ENCODE peak calls at places on chromosomes 7 and 10, in ten cellular contexts. One of them, this sample, is unnamed.

GRCh38 chr7:93851536-93851935 is 39.0 kb downstream of the TFPI2 start:
- DNase-seq in PC-3: no peak
- DNase-seq in neural progenitor cell: no peak
- DNase-seq in B cell: no peak
- DNase-seq in fibroblast of lung: peak
- DNase-seq in H1: no peak
- DNase-seq in lung: no peak
- DNase-seq in cardiac muscle cell: no peak
- DNase-seq in type B pancreatic cell: no peak
- DNase-seq in HCT116: no peak
- DNase-seq in this sample: no peak

GRCh38 chr10:92970301-92971070 is 90.1 kb upstream of the CYP26C1 start:
- DNase-seq in PC-3: no peak
- DNase-seq in B cell: no peak
- DNase-seq in HCT116: no peak
- DNase-seq in H1: no peak
- DNase-seq in cardiac muscle cell: peak
- DNase-seq in neural progenitor cell: no peak
- DNase-seq in type B pancreatic cell: no peak
- DNase-seq in lung: no peak
- DNase-seq in fibroblast of lung: peak
- DNase-seq in this sample: no peak

GRCh38 chr7:135179321-135179925 is 8.9 kb upstream of the CYREN start:
- DNase-seq in cardiac muscle cell: no peak
- DNase-seq in PC-3: no peak
- DNase-seq in B cell: no peak
- DNase-seq in type B pancreatic cell: no peak
- DNase-seq in neural progenitor cell: no peak
- DNase-seq in H1: no peak
- DNase-seq in lung: no peak
- DNase-seq in fibroblast of lung: no peak
- DNase-seq in HCT116: no peak
- DNase-seq in this sample: peak

GRCh38 chr10:18060217-18060616 is 80.0 kb upstream of the CACNB2 start:
- DNase-seq in cardiac muscle cell: peak
- DNase-seq in fibroblast of lung: no peak
- DNase-seq in lung: no peak
- DNase-seq in H1: no peak
- DNase-seq in PC-3: no peak
- DNase-seq in type B pancreatic cell: no peak
- DNase-seq in neural progenitor cell: no peak
- DNase-seq in B cell: no peak
- DNase-seq in HCT116: no peak
- DNase-seq in this sample: no peak

GRCh38 chr7:20403356-20403755 is 72.7 kb downstream of the ITGB8 start:
- DNase-seq in B cell: no peak
- DNase-seq in type B pancreatic cell: no peak
- DNase-seq in cardiac muscle cell: peak
- DNase-seq in H1: no peak
- DNase-seq in neural progenitor cell: no peak
- DNase-seq in lung: no peak
- DNase-seq in PC-3: no peak
- DNase-seq in fibroblast of lung: no peak
- DNase-seq in HCT116: no peak
- DNase-seq in this sample: no peak

GRCh38 chr7:100065452-100066186 is 15.9 kb downstream of the ZNF3 start:
- DNase-seq in B cell: no peak
- DNase-seq in HCT116: no peak
- DNase-seq in fibroblast of lung: peak
- DNase-seq in neural progenitor cell: no peak
- DNase-seq in type B pancreatic cell: no peak
- DNase-seq in lung: no peak
- DNase-seq in cardiac muscle cell: peak
- DNase-seq in H1: no peak
- DNase-seq in PC-3: no peak
- DNase-seq in this sample: no peak

GRCh38 chr7:81887691-81888090 is 117.8 kb upstream of the HGF start:
- DNase-seq in HCT116: no peak
- DNase-seq in B cell: no peak
- DNase-seq in cardiac muscle cell: no peak
- DNase-seq in lung: no peak
- DNase-seq in H1: no peak
- DNase-seq in neural progenitor cell: no peak
- DNase-seq in fibroblast of lung: no peak
- DNase-seq in type B pancreatic cell: no peak
- DNase-seq in PC-3: no peak
- DNase-seq in this sample: no peak

GRCh38 chr7:157521061-157521731 is 184.4 kb downstream of the DNAJB6 start:
- DNase-seq in H1: no peak
- DNase-seq in B cell: no peak
- DNase-seq in neural progenitor cell: no peak
- DNase-seq in fibroblast of lung: no peak
- DNase-seq in PC-3: no peak
- DNase-seq in lung: no peak
- DNase-seq in HCT116: no peak
- DNase-seq in type B pancreatic cell: peak
- DNase-seq in cardiac muscle cell: no peak
- DNase-seq in this sample: peak

GRCh38 chr10:24957624-24958435 is 5.4 kb upstream of the PRTFDC1 start:
- DNase-seq in B cell: no peak
- DNase-seq in neural progenitor cell: no peak
- DNase-seq in H1: no peak
- DNase-seq in lung: no peak
- DNase-seq in PC-3: peak
- DNase-seq in cardiac muscle cell: peak
- DNase-seq in HCT116: peak
- DNase-seq in fibroblast of lung: peak
- DNase-seq in type B pancreatic cell: no peak
- DNase-seq in this sample: no peak

GRCh38 chr10:122435212-122435827 is 19.1 kb upstream of the ARMS2 start:
- DNase-seq in fibroblast of lung: peak
- DNase-seq in B cell: peak
- DNase-seq in lung: no peak
- DNase-seq in PC-3: peak
- DNase-seq in HCT116: peak
- DNase-seq in type B pancreatic cell: no peak
- DNase-seq in cardiac muscle cell: peak
- DNase-seq in neural progenitor cell: peak
- DNase-seq in H1: no peak
- DNase-seq in this sample: no peak

GRCh38 chr10:132872658-132873057 is 69.7 kb downstream of the CFAP46 start:
- DNase-seq in B cell: no peak
- DNase-seq in lung: no peak
- DNase-seq in PC-3: no peak
- DNase-seq in fibroblast of lung: no peak
- DNase-seq in neural progenitor cell: no peak
- DNase-seq in HCT116: no peak
- DNase-seq in cardiac muscle cell: no peak
- DNase-seq in type B pancreatic cell: peak
- DNase-seq in H1: no peak
- DNase-seq in this sample: peak

GRCh38 chr7:100879685-100880261 is 4.9 kb downstream of the SRRT start:
- DNase-seq in H1: no peak
- DNase-seq in type B pancreatic cell: no peak
- DNase-seq in HCT116: no peak
- DNase-seq in lung: no peak
- DNase-seq in B cell: no peak
- DNase-seq in neural progenitor cell: peak
- DNase-seq in fibroblast of lung: no peak
- DNase-seq in PC-3: no peak
- DNase-seq in cardiac muscle cell: no peak
- DNase-seq in this sample: no peak

GRCh38 chr7:129341838-129342806 is 92.1 kb upstream of the STRIP2 start:
- DNase-seq in PC-3: no peak
- DNase-seq in lung: no peak
- DNase-seq in cardiac muscle cell: no peak
- DNase-seq in neural progenitor cell: no peak
- DNase-seq in type B pancreatic cell: no peak
- DNase-seq in H1: no peak
- DNase-seq in B cell: no peak
- DNase-seq in HCT116: no peak
- DNase-seq in fibroblast of lung: no peak
- DNase-seq in this sample: no peak

GRCh38 chr7:35551682-35552081 is 143.3 kb downstream of the HERPUD2 start:
- DNase-seq in neural progenitor cell: no peak
- DNase-seq in type B pancreatic cell: no peak
- DNase-seq in PC-3: no peak
- DNase-seq in lung: no peak
- DNase-seq in HCT116: no peak
- DNase-seq in fibroblast of lung: no peak
- DNase-seq in cardiac muscle cell: no peak
- DNase-seq in H1: no peak
- DNase-seq in B cell: no peak
- DNase-seq in this sample: peak

GRCh38 chr10:22761569-22762220 is 47.3 kb upstream of the PIP4K2A start:
- DNase-seq in cardiac muscle cell: no peak
- DNase-seq in HCT116: no peak
- DNase-seq in PC-3: no peak
- DNase-seq in neural progenitor cell: peak
- DNase-seq in fibroblast of lung: no peak
- DNase-seq in type B pancreatic cell: no peak
- DNase-seq in lung: no peak
- DNase-seq in B cell: no peak
- DNase-seq in H1: no peak
- DNase-seq in this sample: no peak

GRCh38 chr10:109427421-109427820 is 495.9 kb downstream of the XPNPEP1 start:
- DNase-seq in H1: no peak
- DNase-seq in HCT116: no peak
- DNase-seq in B cell: no peak
- DNase-seq in type B pancreatic cell: no peak
- DNase-seq in fibroblast of lung: peak
- DNase-seq in PC-3: peak
- DNase-seq in lung: no peak
- DNase-seq in cardiac muscle cell: no peak
- DNase-seq in neural progenitor cell: no peak
- DNase-seq in this sample: no peak

GRCh38 chr7:68865351-68865885 is 732.9 kb upstream of the AUTS2 start:
- DNase-seq in B cell: no peak
- DNase-seq in lung: no peak
- DNase-seq in HCT116: no peak
- DNase-seq in type B pancreatic cell: no peak
- DNase-seq in fibroblast of lung: peak
- DNase-seq in neural progenitor cell: no peak
- DNase-seq in cardiac muscle cell: peak
- DNase-seq in PC-3: no peak
- DNase-seq in H1: no peak
- DNase-seq in this sample: no peak

GRCh38 chr10:21015838-21016237 is 118.7 kb upstream of the NEBL start:
- DNase-seq in type B pancreatic cell: no peak
- DNase-seq in H1: no peak
- DNase-seq in cardiac muscle cell: no peak
- DNase-seq in HCT116: no peak
- DNase-seq in fibroblast of lung: no peak
- DNase-seq in lung: no peak
- DNase-seq in neural progenitor cell: no peak
- DNase-seq in B cell: no peak
- DNase-seq in PC-3: no peak
- DNase-seq in this sample: no peak

GRCh38 chr10:21021843-21022594 is 124.9 kb upstream of the NEBL start:
- DNase-seq in HCT116: no peak
- DNase-seq in cardiac muscle cell: peak
- DNase-seq in B cell: no peak
- DNase-seq in PC-3: peak
- DNase-seq in type B pancreatic cell: no peak
- DNase-seq in H1: no peak
- DNase-seq in fibroblast of lung: no peak
- DNase-seq in neural progenitor cell: peak
- DNase-seq in lung: no peak
- DNase-seq in this sample: no peak

GRCh38 chr10:21021231-21021630 is 124.1 kb upstream of the NEBL start:
- DNase-seq in lung: no peak
- DNase-seq in B cell: no peak
- DNase-seq in type B pancreatic cell: no peak
- DNase-seq in HCT116: no peak
- DNase-seq in cardiac muscle cell: no peak
- DNase-seq in fibroblast of lung: no peak
- DNase-seq in PC-3: no peak
- DNase-seq in neural progenitor cell: no peak
- DNase-seq in H1: no peak
- DNase-seq in this sample: no peak

GRCh38 chr10:21022821-21023220 is 125.7 kb upstream of the NEBL start:
- DNase-seq in fibroblast of lung: no peak
- DNase-seq in H1: no peak
- DNase-seq in B cell: no peak
- DNase-seq in lung: no peak
- DNase-seq in HCT116: no peak
- DNase-seq in type B pancreatic cell: no peak
- DNase-seq in PC-3: no peak
- DNase-seq in cardiac muscle cell: peak
- DNase-seq in neural progenitor cell: no peak
- DNase-seq in this sample: no peak

GRCh38 chr10:21020545-21020944 is 123.4 kb upstream of the NEBL start:
- DNase-seq in B cell: peak
- DNase-seq in neural progenitor cell: peak
- DNase-seq in lung: no peak
- DNase-seq in cardiac muscle cell: peak
- DNase-seq in fibroblast of lung: no peak
- DNase-seq in type B pancreatic cell: no peak
- DNase-seq in PC-3: peak
- DNase-seq in HCT116: peak
- DNase-seq in H1: peak
- DNase-seq in this sample: no peak
- TF ChIP-seq CTCF in B cell: peak
- TF ChIP-seq CTCF in neural progenitor cell: peak
- TF ChIP-seq CTCF in lung: no peak
- TF ChIP-seq CTCF in cardiac muscle cell: peak
- TF ChIP-seq CTCF in fibroblast of lung: peak
- TF ChIP-seq CTCF in type B pancreatic cell: peak
- TF ChIP-seq CTCF in PC-3: peak
- TF ChIP-seq CTCF in HCT116: peak
- TF ChIP-seq CTCF in H1: peak
- TF ChIP-seq CTCF in this sample: peak

GRCh38 chr10:16952610-16953009 is 135.4 kb upstream of the RSU1 start:
- DNase-seq in lung: no peak
- DNase-seq in fibroblast of lung: no peak
- DNase-seq in B cell: no peak
- DNase-seq in type B pancreatic cell: no peak
- DNase-seq in cardiac muscle cell: peak
- DNase-seq in H1: no peak
- DNase-seq in PC-3: no peak
- DNase-seq in neural progenitor cell: peak
- DNase-seq in HCT116: no peak
- DNase-seq in this sample: no peak
- TF ChIP-seq CTCF in lung: no peak
- TF ChIP-seq CTCF in fibroblast of lung: no peak
- TF ChIP-seq CTCF in B cell: no peak
- TF ChIP-seq CTCF in type B pancreatic cell: no peak
- TF ChIP-seq CTCF in cardiac muscle cell: peak
- TF ChIP-seq CTCF in H1: peak
- TF ChIP-seq CTCF in PC-3: no peak
- TF ChIP-seq CTCF in neural progenitor cell: peak
- TF ChIP-seq CTCF in HCT116: no peak
- TF ChIP-seq CTCF in this sample: no peak

GRCh38 chr7:115356139-115356746 is 434.3 kb downstream of the MDFIC start:
- DNase-seq in PC-3: peak
- DNase-seq in B cell: peak
- DNase-seq in fibroblast of lung: peak
- DNase-seq in neural progenitor cell: peak
- DNase-seq in HCT116: peak
- DNase-seq in lung: no peak
- DNase-seq in type B pancreatic cell: no peak
- DNase-seq in H1: no peak
- DNase-seq in cardiac muscle cell: peak
- DNase-seq in this sample: no peak
- TF ChIP-seq CTCF in PC-3: peak
- TF ChIP-seq CTCF in B cell: peak
- TF ChIP-seq CTCF in fibroblast of lung: peak
- TF ChIP-seq CTCF in neural progenitor cell: peak
- TF ChIP-seq CTCF in HCT116: peak
- TF ChIP-seq CTCF in lung: no peak
- TF ChIP-seq CTCF in type B pancreatic cell: peak
- TF ChIP-seq CTCF in H1: peak
- TF ChIP-seq CTCF in cardiac muscle cell: peak
- TF ChIP-seq CTCF in this sample: peak

GRCh38 chr7:27165089-27165654 is at the start of gene HOXA9:
- DNase-seq in neural progenitor cell: no peak
- DNase-seq in lung: no peak
- DNase-seq in B cell: peak
- DNase-seq in cardiac muscle cell: no peak
- DNase-seq in fibroblast of lung: no peak
- DNase-seq in type B pancreatic cell: no peak
- DNase-seq in HCT116: peak
- DNase-seq in H1: no peak
- DNase-seq in PC-3: peak
- DNase-seq in this sample: no peak
- TF ChIP-seq CTCF in neural progenitor cell: no peak
- TF ChIP-seq CTCF in lung: no peak
- TF ChIP-seq CTCF in B cell: no peak
- TF ChIP-seq CTCF in cardiac muscle cell: no peak
- TF ChIP-seq CTCF in fibroblast of lung: no peak
- TF ChIP-seq CTCF in type B pancreatic cell: no peak
- TF ChIP-seq CTCF in HCT116: no peak
- TF ChIP-seq CTCF in H1: no peak
- TF ChIP-seq CTCF in PC-3: no peak
- TF ChIP-seq CTCF in this sample: no peak